ENCODE peak calls at places on chromosomes 12 and 14, in six cellular contexts. W is tibial artery, O is astrocyte, D is IMR-90, G is HCT116, U is psoas muscle. C is an unnamed sample.

GRCh38 chr12:111327474-111327873 is 41.4 kb downstream of the PHETA1 start:
- DNase-seq in O (no peak), U (no peak), G (no peak), D (no peak), W (no peak), C (no peak)

GRCh38 chr14:30620178-30620577 is 1.9 kb upstream of the SCFD1 start:
- DNase-seq in D (peak; percentile 73), G (no peak), U (no peak), W (no peak), O (peak; percentile 61), C (no peak)

GRCh38 chr12:127270193-127270592 is 996.8 kb upstream of the TMEM132C start:
- DNase-seq in W (no peak), O (peak; percentile 54), D (peak; percentile 50), G (no peak), U (no peak), C (no peak)

GRCh38 chr14:72049462-72049861 is 117.2 kb downstream of the RGS6 start:
- DNase-seq in G (peak; percentile 3), W (no peak), U (no peak), D (no peak), O (no peak), C (no peak)

GRCh38 chr14:49420201-49420600 is 166.0 kb downstream of the RPS29 start:
- DNase-seq in D (no peak), O (no peak), U (no peak), W (no peak), G (no peak), C (no peak)

GRCh38 chr12:123076604-123077297 is 74.1 kb downstream of the PITPNM2 start:
- DNase-seq in D (no peak), G (no peak), U (no peak), W (no peak), O (no peak), C (no peak)

GRCh38 chr12:64001439-64001838 is 156.9 kb downstream of the SRGAP1 start:
- DNase-seq in D (no peak), O (no peak), G (no peak), U (no peak), W (no peak), C (no peak)

GRCh38 chr14:77761205-77761931 is 412 bp upstream of the SNW1 start:
- DNase-seq in W (peak; percentile 55), O (peak; percentile 24), G (no peak), U (peak; percentile 64), D (peak; percentile 36), C (no peak)

GRCh38 chr12:54300732-54301427 is at the start of gene NFE2:
- DNase-seq in W (peak; percentile 44), D (peak; percentile 77), O (peak; percentile 74), U (peak; percentile 74), G (no peak), C (peak; percentile 60)

GRCh38 chr12:123660328-123660727 is 10.6 kb upstream of the TCTN2 start:
- DNase-seq in U (no peak), G (no peak), D (peak; percentile 85), O (peak; percentile 79), W (no peak), C (no peak)

GRCh38 chr12:55705802-55706402 is 1.8 kb downstream of the ITGA7 start:
- DNase-seq in U (peak; percentile 87), G (no peak), W (no peak), D (no peak), O (no peak), C (no peak)

GRCh38 chr14:106844608-106845285 is 1318.4 kb downstream of the TMEM121 start:
- DNase-seq in O (no peak), U (peak; percentile 83), D (no peak), G (no peak), W (peak; percentile 53), C (peak; percentile 84)

GRCh38 chr14:51342226-51342625 is 102.2 kb downstream of the TMX1 start:
- DNase-seq in W (no peak), O (peak; percentile 60), G (no peak), D (peak; percentile 56), U (no peak), C (no peak)

GRCh38 chr14:102875652-102876051 is 46.8 kb upstream of the AMN start:
- DNase-seq in D (peak; percentile 8), W (no peak), G (no peak), U (no peak), O (no peak), C (no peak)
- H3K36me3 ChIP-seq in D (peaks cover 20% of the 10 kb centered on the region), W (peaks cover 22% of the 10 kb centered on the region), G (peaks cover 23% of the 10 kb centered on the region), U (peaks cover 48% of the 10 kb centered on the region), O (peaks cover 19% of the 10 kb centered on the region), C (no peaks in the 10 kb centered on the region)

DNA sequence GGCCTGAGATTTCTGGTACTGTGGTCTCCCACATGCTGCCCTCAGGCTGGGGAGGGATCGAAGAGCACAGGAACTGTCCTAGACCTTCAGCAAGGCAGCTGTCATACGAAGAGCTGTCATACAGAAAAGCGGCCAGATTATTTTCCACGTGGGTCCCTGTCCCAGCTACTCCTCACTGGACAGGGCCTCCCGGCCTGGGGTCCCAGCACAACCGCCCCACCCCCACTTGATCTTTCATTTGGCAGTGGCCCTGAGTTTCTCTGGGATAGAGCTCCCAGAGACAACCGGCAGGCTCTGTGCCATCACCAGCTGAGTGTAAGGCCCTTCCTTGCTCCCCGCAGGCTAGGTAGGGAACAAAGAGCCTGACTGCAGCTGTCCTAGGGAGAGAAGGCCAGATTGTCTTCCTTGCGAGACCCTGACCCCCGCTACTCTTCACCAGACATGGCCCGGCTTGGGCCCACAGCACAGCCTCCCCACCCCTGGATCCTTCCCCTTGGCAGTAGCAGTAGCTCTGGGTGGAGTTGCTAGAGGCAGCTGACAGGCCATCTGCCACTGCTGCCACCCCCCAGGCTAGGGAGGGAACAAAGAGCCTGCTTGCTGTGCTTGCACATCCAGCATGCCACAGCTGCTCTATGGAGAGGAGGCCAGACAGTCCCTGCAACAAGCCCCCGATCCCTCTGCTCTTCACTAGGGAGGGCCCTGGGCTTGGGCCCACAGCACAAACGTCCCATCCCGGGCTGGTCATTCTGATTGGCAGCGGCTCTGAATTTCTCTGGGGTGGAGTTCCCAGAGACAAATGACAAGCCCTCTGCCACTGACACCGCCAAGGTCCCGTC is 3.1 kb upstream of the OR4N2 start:
- DNase-seq in U (peak; percentile 53), D (no peak), W (no peak), O (no peak), G (no peak), C (no peak)
- H3K9me3 ChIP-seq in U (no peaks in the 10 kb centered on the region), D (peaks cover 33% of the 10 kb centered on the region), W (no peaks in the 10 kb centered on the region), O (peaks cover 22% of the 10 kb centered on the region), G (peaks cover 36% of the 10 kb centered on the region), C (peaks cover 77% of the 10 kb centered on the region)

GRCh38 chr14:91354979-91355685 is 62.5 kb downstream of the CCDC88C start:
- DNase-seq in U (no peak), O (no peak), D (no peak), G (no peak), W (no peak), C (peak; percentile 76)
- H3K4me1 ChIP-seq in U (no peaks in the 10 kb centered on the region), O (peaks cover 5% of the 10 kb centered on the region), D (no peaks in the 10 kb centered on the region), G (no peaks in the 10 kb centered on the region), W (no peaks in the 10 kb centered on the region), C (peaks cover 25% of the 10 kb centered on the region)

DNA sequence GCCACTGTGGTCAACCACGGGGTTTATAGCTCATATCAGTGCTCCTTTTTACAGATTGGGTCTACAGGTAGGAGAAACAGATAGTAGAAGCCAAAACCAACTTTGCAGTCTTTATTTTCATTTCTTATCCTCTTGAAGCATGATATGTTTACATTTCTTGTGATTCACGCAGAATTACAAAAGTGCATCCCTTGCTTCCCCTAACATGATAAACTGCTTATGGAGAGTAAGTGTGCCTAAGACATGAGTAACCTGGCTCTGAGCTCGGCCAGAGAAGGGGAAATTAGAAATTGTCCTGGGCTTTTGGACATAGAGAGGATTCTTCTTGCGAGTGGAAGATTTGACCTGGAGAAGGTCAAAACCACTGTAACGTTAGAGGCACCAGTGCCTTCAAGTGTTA is 18.5 kb downstream of the PWP1 start:
- DNase-seq in W (no peak), O (peak; percentile 12), G (no peak), D (peak; percentile 74), U (no peak), C (no peak)
- H3K36me3 ChIP-seq in W (peaks cover 86% of the 10 kb centered on the region), O (peaks cover 70% of the 10 kb centered on the region), G (peaks cover 65% of the 10 kb centered on the region), D (peaks cover 35% of the 10 kb centered on the region), U (peaks cover 88% of the 10 kb centered on the region), C (no peaks in the 10 kb centered on the region)

GRCh38 chr14:82911930-82912329 is 1378.3 kb upstream of the SEL1L start:
- DNase-seq in G (no peak), O (no peak), U (no peak), D (no peak), W (no peak), C (no peak)

GRCh38 chr14:82915381-82915780 is 1381.7 kb upstream of the SEL1L start:
- DNase-seq in O (no peak), D (no peak), W (no peak), U (no peak), G (no peak), C (no peak)

DNA sequence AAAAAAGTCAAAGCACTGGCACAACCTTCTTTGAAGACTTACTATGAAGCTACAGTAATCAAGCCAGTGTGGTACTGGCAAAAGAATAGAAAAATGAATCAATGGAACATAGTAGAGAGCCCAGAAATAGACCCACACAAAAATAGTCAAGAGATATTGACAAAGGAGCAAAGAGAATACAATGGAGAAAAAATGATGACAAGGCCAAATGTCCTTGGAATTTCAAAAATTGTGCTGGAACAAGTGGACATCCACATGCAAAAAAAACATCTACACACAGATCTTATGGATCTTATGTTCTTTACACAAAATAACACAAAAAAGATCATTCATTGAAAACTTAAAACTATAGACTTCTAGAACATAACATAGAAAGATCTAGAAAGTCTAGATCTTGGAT is 1379.7 kb upstream of the SEL1L start:
- DNase-seq in G (no peak), O (no peak), W (no peak), U (no peak), D (no peak), C (no peak)
- H3K9me3 ChIP-seq in G (peaks cover 23% of the 10 kb centered on the region), O (no peaks in the 10 kb centered on the region), W (no peaks in the 10 kb centered on the region), U (no peaks in the 10 kb centered on the region), D (peaks cover 3% of the 10 kb centered on the region), C (peaks cover 2% of the 10 kb centered on the region)

GRCh38 chr12:6998708-6999451 is 19.4 kb downstream of the LPCAT3 start:
- DNase-seq in W (no peak), O (no peak), U (no peak), G (peak; percentile 21), D (no peak), C (no peak)
- H3K4me1 ChIP-seq in W (no peaks in the 10 kb centered on the region), O (no peaks in the 10 kb centered on the region), U (peaks cover 55% of the 10 kb centered on the region), G (peaks cover 34% of the 10 kb centered on the region), D (peaks cover 4% of the 10 kb centered on the region), C (no peaks in the 10 kb centered on the region)

GRCh38 chr14:102205560-102205959 is 65.9 kb downstream of the WDR20 start:
- DNase-seq in U (no peak), G (no peak), D (no peak), O (no peak), W (no peak), C (no peak)
- H3K36me3 ChIP-seq in U (peaks cover 32% of the 10 kb centered on the region), G (no peaks in the 10 kb centered on the region), D (peaks cover 28% of the 10 kb centered on the region), O (peaks cover 21% of the 10 kb centered on the region), W (peaks cover 27% of the 10 kb centered on the region), C (no peaks in the 10 kb centered on the region)

DNA sequence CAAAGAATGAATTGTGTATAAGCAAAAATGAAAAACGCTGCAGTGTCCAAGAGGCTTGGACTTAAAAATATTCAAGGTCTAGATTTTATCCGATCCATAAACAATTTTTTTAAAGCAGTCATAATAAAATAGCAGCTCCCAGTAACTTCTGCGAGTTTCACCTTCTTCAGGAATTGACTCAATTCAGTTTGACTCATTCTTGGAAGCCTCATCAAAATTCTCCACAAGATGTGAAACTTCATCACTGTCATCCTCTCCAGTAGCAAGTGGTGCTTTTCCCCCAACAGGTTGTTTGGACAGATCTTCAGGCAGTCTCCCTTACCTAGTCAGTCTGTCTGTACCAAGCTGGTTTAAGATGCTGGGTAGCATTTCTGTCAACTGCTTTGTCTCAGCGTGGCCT is 93.5 kb upstream of the FOXG1 start:
- DNase-seq in G (no peak), D (no peak), W (no peak), O (peak; percentile 36), U (no peak), C (no peak)
- H3K9me3 ChIP-seq in G (peaks cover 33% of the 10 kb centered on the region), D (peaks cover 5% of the 10 kb centered on the region), W (no peaks in the 10 kb centered on the region), O (no peaks in the 10 kb centered on the region), U (no peaks in the 10 kb centered on the region), C (no peaks in the 10 kb centered on the region)

GRCh38 chr14:90579816-90580215 is 183.0 kb downstream of the CALM1 start:
- DNase-seq in W (no peak), D (no peak), G (no peak), U (peak; percentile 31), O (no peak), C (no peak)
- H3K4me1 ChIP-seq in W (no peaks in the 10 kb centered on the region), D (peaks cover 7% of the 10 kb centered on the region), G (no peaks in the 10 kb centered on the region), U (peaks cover 33% of the 10 kb centered on the region), O (no peaks in the 10 kb centered on the region), C (no peaks in the 10 kb centered on the region)

C was measured in mucosa of descending colon.